ENCODE peak calls at places on chromosomes 5 and 9, in five cellular contexts. F is posterior cingulate gyrus; X is stimulated activated CD4-positive, alpha-beta T cell treated with anti-CD3 and anti-CD28 coated beads, Interleukin-2, amount 100 ng/mL, for 48 hours; D is NCI-H1694 treated with DMSO at 0.1 percent for 48 hours; R is iPS-NIHi11. V is an unnamed sample.

GRCh38 chr5:91212336-91213092 is 170.6 kb downstream of the ARRDC3 start:
- DNase-seq in F (no peak), R (no peak), X (no peak), D (peak; percentile 14), V (no peak)

GRCh38 chr9:116191757-116192415 is 38.3 kb downstream of the PAPPA start:
- DNase-seq in D (no peak), F (no peak), X (no peak), R (peak; percentile 35), V (no peak)

GRCh38 chr9:122091682-122092592 is 1.2 kb downstream of the TTLL11 start:
- DNase-seq in D (no peak), X (no peak), F (no peak), R (no peak), V (no peak)

GRCh38 chr5:109688647-109688998 is 1.1 kb upstream of the MAN2A1 start:
- DNase-seq in R (peak; percentile 10), D (peak; percentile 69), X (no peak), F (no peak), V (no peak)

GRCh38 chr9:15278290-15278689 is 28.7 kb downstream of the TTC39B start:
- DNase-seq in F (no peak), D (no peak), X (no peak), R (no peak), V (no peak)

GRCh38 chr5:156950716-156951115 is 12.3 kb downstream of the TIMD4 start:
- DNase-seq in X (no peak), F (no peak), R (no peak), D (no peak), V (no peak)

GRCh38 chr5:75053286-75054109 is 1.1 kb upstream of the GCNT4 start:
- DNase-seq in R (peak; percentile 27), F (peak; percentile 29), X (peak; percentile 41), D (no peak), V (peak; percentile 85)

GRCh38 chr5:172687983-172688734 is 47.1 kb downstream of the NEURL1B start:
- DNase-seq in D (no peak), F (no peak), X (no peak), R (no peak), V (peak; percentile 66)

GRCh38 chr5:125794922-125795321 is 628.3 kb upstream of the GRAMD2B start:
- DNase-seq in D (no peak), R (no peak), X (no peak), F (no peak), V (no peak)

GRCh38 chr9:61673664-61674381 is 484.0 kb downstream of the SPATA31A7 start:
- DNase-seq in X (no peak), R (no peak), D (no peak), F (no peak), V (peak; percentile 59)

GRCh38 chr5:28404363-28405071 is 1366.1 kb upstream of the CDH9 start:
- DNase-seq in D (no peak), X (no peak), F (no peak), R (no peak), V (no peak)

GRCh38 chr9:96148634-96149138 is 153.3 kb downstream of the HSD17B3 start:
- DNase-seq in X (no peak), D (no peak), R (no peak), F (no peak), V (no peak)

GRCh38 chr5:131640043-131640856 is 5.2 kb upstream of the RAPGEF6 start:
- DNase-seq in D (no peak), X (peak; percentile 46), F (no peak), R (no peak), V (no peak)

GRCh38 chr9:134329886-134330285 is 3.6 kb downstream of the RXRA start:
- DNase-seq in X (no peak), D (no peak), F (no peak), R (no peak), V (no peak)

V was measured in spleen.